ENCODE peak calls at places on chromosomes 11 and 22, in eight cellular contexts. One of them, this sample, is unnamed.

GRCh38 chr11:114061053-114062049 is 1.8 kb downstream of the ZBTB16 start:
- DNase-seq in erythroblast: peak; percentile 41
- DNase-seq in stimulated activated CD4-positive, alpha-beta T cell treated with anti-CD3 and anti-CD28 coated beads, Interleukin-2, amount 100 ng/mL, for 24 hours: no peak
- DNase-seq in HTR-8/SVneo: peak; percentile 11
- DNase-seq in activated CD4-positive, alpha-beta T cell treated with anti-CD3 and anti-CD28 coated beads for 48 hours: no peak
- DNase-seq in frontal cortex: peak; percentile 34
- DNase-seq in PC-3: no peak
- DNase-seq in bronchial epithelial cell: no peak
- DNase-seq in this sample: peak; percentile 87

GRCh38 chr11:58898106-58898505 is 41.2 kb upstream of the GLYATL1 start:
- DNase-seq in erythroblast: no peak
- DNase-seq in stimulated activated CD4-positive, alpha-beta T cell treated with anti-CD3 and anti-CD28 coated beads, Interleukin-2, amount 100 ng/mL, for 24 hours: no peak
- DNase-seq in HTR-8/SVneo: no peak
- DNase-seq in activated CD4-positive, alpha-beta T cell treated with anti-CD3 and anti-CD28 coated beads for 48 hours: no peak
- DNase-seq in frontal cortex: no peak
- DNase-seq in PC-3: no peak
- DNase-seq in bronchial epithelial cell: no peak
- DNase-seq in this sample: no peak

GRCh38 chr11:83191491-83191890 is 2.0 kb upstream of the ANKRD42 start:
- DNase-seq in erythroblast: no peak
- DNase-seq in stimulated activated CD4-positive, alpha-beta T cell treated with anti-CD3 and anti-CD28 coated beads, Interleukin-2, amount 100 ng/mL, for 24 hours: no peak
- DNase-seq in HTR-8/SVneo: no peak
- DNase-seq in activated CD4-positive, alpha-beta T cell treated with anti-CD3 and anti-CD28 coated beads for 48 hours: peak; percentile 28
- DNase-seq in frontal cortex: no peak
- DNase-seq in PC-3: no peak
- DNase-seq in bronchial epithelial cell: no peak
- DNase-seq in this sample: no peak

GRCh38 chr22:26672060-26672471 is 14.7 kb downstream of the MIAT start:
- DNase-seq in erythroblast: no peak
- DNase-seq in stimulated activated CD4-positive, alpha-beta T cell treated with anti-CD3 and anti-CD28 coated beads, Interleukin-2, amount 100 ng/mL, for 24 hours: peak; percentile 17
- DNase-seq in HTR-8/SVneo: no peak
- DNase-seq in activated CD4-positive, alpha-beta T cell treated with anti-CD3 and anti-CD28 coated beads for 48 hours: peak; percentile 28
- DNase-seq in frontal cortex: no peak
- DNase-seq in PC-3: no peak
- DNase-seq in bronchial epithelial cell: no peak
- DNase-seq in this sample: no peak

GRCh38 chr22:35310556-35311550 is 11.2 kb downstream of the TOM1 start:
- DNase-seq in erythroblast: no peak
- DNase-seq in stimulated activated CD4-positive, alpha-beta T cell treated with anti-CD3 and anti-CD28 coated beads, Interleukin-2, amount 100 ng/mL, for 24 hours: no peak
- DNase-seq in HTR-8/SVneo: no peak
- DNase-seq in activated CD4-positive, alpha-beta T cell treated with anti-CD3 and anti-CD28 coated beads for 48 hours: no peak
- DNase-seq in frontal cortex: no peak
- DNase-seq in PC-3: peak; percentile 37
- DNase-seq in bronchial epithelial cell: no peak
- DNase-seq in this sample: no peak

GRCh38 chr11:12287009-12287373 is 90.4 kb upstream of the PARVA start:
- DNase-seq in erythroblast: no peak
- DNase-seq in stimulated activated CD4-positive, alpha-beta T cell treated with anti-CD3 and anti-CD28 coated beads, Interleukin-2, amount 100 ng/mL, for 24 hours: no peak
- DNase-seq in HTR-8/SVneo: peak; percentile 86
- DNase-seq in activated CD4-positive, alpha-beta T cell treated with anti-CD3 and anti-CD28 coated beads for 48 hours: no peak
- DNase-seq in frontal cortex: peak; percentile 12
- DNase-seq in PC-3: peak; percentile 89
- DNase-seq in bronchial epithelial cell: peak; percentile 81
- DNase-seq in this sample: peak; percentile 87

GRCh38 chr11:80970016-80970516 is 1529.2 kb upstream of the TENM4 start:
- DNase-seq in erythroblast: no peak
- DNase-seq in stimulated activated CD4-positive, alpha-beta T cell treated with anti-CD3 and anti-CD28 coated beads, Interleukin-2, amount 100 ng/mL, for 24 hours: no peak
- DNase-seq in HTR-8/SVneo: no peak
- DNase-seq in activated CD4-positive, alpha-beta T cell treated with anti-CD3 and anti-CD28 coated beads for 48 hours: no peak
- DNase-seq in frontal cortex: no peak
- DNase-seq in PC-3: no peak
- DNase-seq in bronchial epithelial cell: no peak
- DNase-seq in this sample: no peak

GRCh38 chr11:123020968-123021367 is 39.3 kb upstream of the BSX start:
- DNase-seq in erythroblast: peak; percentile 9
- DNase-seq in stimulated activated CD4-positive, alpha-beta T cell treated with anti-CD3 and anti-CD28 coated beads, Interleukin-2, amount 100 ng/mL, for 24 hours: peak; percentile 25
- DNase-seq in HTR-8/SVneo: peak; percentile 73
- DNase-seq in activated CD4-positive, alpha-beta T cell treated with anti-CD3 and anti-CD28 coated beads for 48 hours: peak; percentile 51
- DNase-seq in frontal cortex: peak; percentile 30
- DNase-seq in PC-3: peak; percentile 80
- DNase-seq in bronchial epithelial cell: peak; percentile 52
- DNase-seq in this sample: no peak

GRCh38 chr22:19806213-19807160 is 45.9 kb downstream of the TBX1 start:
- DNase-seq in erythroblast: no peak
- DNase-seq in stimulated activated CD4-positive, alpha-beta T cell treated with anti-CD3 and anti-CD28 coated beads, Interleukin-2, amount 100 ng/mL, for 24 hours: no peak
- DNase-seq in HTR-8/SVneo: peak; percentile 31
- DNase-seq in activated CD4-positive, alpha-beta T cell treated with anti-CD3 and anti-CD28 coated beads for 48 hours: no peak
- DNase-seq in frontal cortex: no peak
- DNase-seq in PC-3: peak; percentile 95
- DNase-seq in bronchial epithelial cell: peak; percentile 87
- DNase-seq in this sample: peak; percentile 70

GRCh38 chr11:79045018-79045787 is 395.6 kb downstream of the TENM4 start:
- DNase-seq in erythroblast: no peak
- DNase-seq in stimulated activated CD4-positive, alpha-beta T cell treated with anti-CD3 and anti-CD28 coated beads, Interleukin-2, amount 100 ng/mL, for 24 hours: no peak
- DNase-seq in HTR-8/SVneo: no peak
- DNase-seq in activated CD4-positive, alpha-beta T cell treated with anti-CD3 and anti-CD28 coated beads for 48 hours: no peak
- DNase-seq in frontal cortex: no peak
- DNase-seq in PC-3: no peak
- DNase-seq in bronchial epithelial cell: no peak
- DNase-seq in this sample: no peak

GRCh38 chr11:48088682-48089050 is 108.3 kb downstream of the PTPRJ start:
- DNase-seq in erythroblast: no peak
- DNase-seq in stimulated activated CD4-positive, alpha-beta T cell treated with anti-CD3 and anti-CD28 coated beads, Interleukin-2, amount 100 ng/mL, for 24 hours: no peak
- DNase-seq in HTR-8/SVneo: no peak
- DNase-seq in activated CD4-positive, alpha-beta T cell treated with anti-CD3 and anti-CD28 coated beads for 48 hours: no peak
- DNase-seq in frontal cortex: no peak
- DNase-seq in PC-3: no peak
- DNase-seq in bronchial epithelial cell: no peak
- DNase-seq in this sample: no peak

GRCh38 chr11:35912883-35913614 is 30.8 kb upstream of the LDLRAD3 start:
- DNase-seq in erythroblast: no peak
- DNase-seq in stimulated activated CD4-positive, alpha-beta T cell treated with anti-CD3 and anti-CD28 coated beads, Interleukin-2, amount 100 ng/mL, for 24 hours: no peak
- DNase-seq in HTR-8/SVneo: no peak
- DNase-seq in activated CD4-positive, alpha-beta T cell treated with anti-CD3 and anti-CD28 coated beads for 48 hours: no peak
- DNase-seq in frontal cortex: no peak
- DNase-seq in PC-3: no peak
- DNase-seq in bronchial epithelial cell: no peak
- DNase-seq in this sample: no peak

GRCh38 chr11:35689081-35689996 is 26.8 kb downstream of the TRIM44 start:
- DNase-seq in erythroblast: no peak
- DNase-seq in stimulated activated CD4-positive, alpha-beta T cell treated with anti-CD3 and anti-CD28 coated beads, Interleukin-2, amount 100 ng/mL, for 24 hours: no peak
- DNase-seq in HTR-8/SVneo: no peak
- DNase-seq in activated CD4-positive, alpha-beta T cell treated with anti-CD3 and anti-CD28 coated beads for 48 hours: no peak
- DNase-seq in frontal cortex: no peak
- DNase-seq in PC-3: no peak
- DNase-seq in bronchial epithelial cell: no peak
- DNase-seq in this sample: no peak

GRCh38 chr11:61769169-61769920 is 16.9 kb downstream of the MYRF start:
- DNase-seq in erythroblast: no peak
- DNase-seq in stimulated activated CD4-positive, alpha-beta T cell treated with anti-CD3 and anti-CD28 coated beads, Interleukin-2, amount 100 ng/mL, for 24 hours: no peak
- DNase-seq in HTR-8/SVneo: peak; percentile 33
- DNase-seq in activated CD4-positive, alpha-beta T cell treated with anti-CD3 and anti-CD28 coated beads for 48 hours: no peak
- DNase-seq in frontal cortex: no peak
- DNase-seq in PC-3: no peak
- DNase-seq in bronchial epithelial cell: no peak
- DNase-seq in this sample: no peak

GRCh38 chr22:42919199-42919598 is 62.1 kb upstream of the ARFGAP3 start:
- DNase-seq in erythroblast: no peak
- DNase-seq in stimulated activated CD4-positive, alpha-beta T cell treated with anti-CD3 and anti-CD28 coated beads, Interleukin-2, amount 100 ng/mL, for 24 hours: no peak
- DNase-seq in HTR-8/SVneo: peak; percentile 39
- DNase-seq in activated CD4-positive, alpha-beta T cell treated with anti-CD3 and anti-CD28 coated beads for 48 hours: peak; percentile 13
- DNase-seq in frontal cortex: no peak
- DNase-seq in PC-3: peak; percentile 44
- DNase-seq in bronchial epithelial cell: no peak
- DNase-seq in this sample: peak; percentile 46

GRCh38 chr11:70036971-70037882 is 40.9 kb upstream of the ANO1 start:
- DNase-seq in erythroblast: no peak
- DNase-seq in stimulated activated CD4-positive, alpha-beta T cell treated with anti-CD3 and anti-CD28 coated beads, Interleukin-2, amount 100 ng/mL, for 24 hours: no peak
- DNase-seq in HTR-8/SVneo: no peak
- DNase-seq in activated CD4-positive, alpha-beta T cell treated with anti-CD3 and anti-CD28 coated beads for 48 hours: no peak
- DNase-seq in frontal cortex: no peak
- DNase-seq in PC-3: no peak
- DNase-seq in bronchial epithelial cell: no peak
- DNase-seq in this sample: no peak

GRCh38 chr22:44402196-44403111 is 89.7 kb upstream of the SHISAL1 start:
- DNase-seq in erythroblast: no peak
- DNase-seq in stimulated activated CD4-positive, alpha-beta T cell treated with anti-CD3 and anti-CD28 coated beads, Interleukin-2, amount 100 ng/mL, for 24 hours: no peak
- DNase-seq in HTR-8/SVneo: no peak
- DNase-seq in activated CD4-positive, alpha-beta T cell treated with anti-CD3 and anti-CD28 coated beads for 48 hours: no peak
- DNase-seq in frontal cortex: no peak
- DNase-seq in PC-3: no peak
- DNase-seq in bronchial epithelial cell: no peak
- DNase-seq in this sample: peak; percentile 48

GRCh38 chr11:12144306-12145174 is 34.1 kb downstream of the MICAL2 start:
- DNase-seq in erythroblast: no peak
- DNase-seq in stimulated activated CD4-positive, alpha-beta T cell treated with anti-CD3 and anti-CD28 coated beads, Interleukin-2, amount 100 ng/mL, for 24 hours: no peak
- DNase-seq in HTR-8/SVneo: no peak
- DNase-seq in activated CD4-positive, alpha-beta T cell treated with anti-CD3 and anti-CD28 coated beads for 48 hours: no peak
- DNase-seq in frontal cortex: no peak
- DNase-seq in PC-3: no peak
- DNase-seq in bronchial epithelial cell: no peak
- DNase-seq in this sample: no peak